ENCODE peak calls at places on chromosomes 3 and 15, in seven cellular contexts. F is fibroblast of pulmonary artery, A is neural crest cell, X is MCF 10A, C is ovary, E is PC-3, K is GM23338. U is an unnamed sample.
A peak's percentile ranks its signal among the peaks of the same experiment; 100 is the strongest.

GRCh38 chr3:8755564-8756237 is 13.7 kb downstream of the OXTR start:
- DNase-seq in X (peak; percentile 20), K (peak; percentile 69), E (peak; percentile 37), C (no peak), A (no peak), F (no peak), U (peak; percentile 47)

GRCh38 chr3:127536818-127537810 is 53.4 kb downstream of the TPRA1 start:
- DNase-seq in C (no peak), K (peak; percentile 40), A (peak; percentile 29), F (no peak), E (no peak), X (no peak), U (no peak)

GRCh38 chr3:171890398-171890797 is 47.2 kb downstream of the TMEM212 start:
- DNase-seq in X (no peak), C (no peak), A (no peak), E (no peak), F (no peak), K (no peak), U (no peak)

GRCh38 chr3:23600178-23600577 is 205.6 kb upstream of the UBE2E1 start:
- DNase-seq in F (peak; percentile 90), A (no peak), C (no peak), X (peak; percentile 66), E (peak; percentile 95), K (no peak), U (peak; percentile 97)

GRCh38 chr3:71649757-71650156 is 66.2 kb upstream of the FOXP1 start:
- DNase-seq in A (no peak), C (no peak), F (no peak), K (no peak), E (no peak), X (no peak), U (no peak)

GRCh38 chr3:20574746-20575145 is 388.7 kb upstream of the SGO1 start:
- DNase-seq in K (no peak), F (peak; percentile 81), C (no peak), X (no peak), A (no peak), E (peak; percentile 21), U (peak; percentile 15)

GRCh38 chr3:125115640-125116039 is 59.8 kb upstream of the HEG1 start:
- DNase-seq in E (no peak), X (no peak), C (peak; percentile 36), K (no peak), A (no peak), F (peak; percentile 55), U (peak; percentile 53)

GRCh38 chr3:64316971-64317370 is 91.7 kb upstream of the PRICKLE2 start:
- DNase-seq in E (peak; percentile 4), K (no peak), F (no peak), C (no peak), A (no peak), X (peak; percentile 42), U (peak; percentile 29)

GRCh38 chr3:14563946-14564539 is 23.9 kb upstream of the GRIP2 start:
- DNase-seq in K (no peak), C (no peak), E (no peak), F (no peak), X (no peak), A (no peak), U (no peak)

DNA sequence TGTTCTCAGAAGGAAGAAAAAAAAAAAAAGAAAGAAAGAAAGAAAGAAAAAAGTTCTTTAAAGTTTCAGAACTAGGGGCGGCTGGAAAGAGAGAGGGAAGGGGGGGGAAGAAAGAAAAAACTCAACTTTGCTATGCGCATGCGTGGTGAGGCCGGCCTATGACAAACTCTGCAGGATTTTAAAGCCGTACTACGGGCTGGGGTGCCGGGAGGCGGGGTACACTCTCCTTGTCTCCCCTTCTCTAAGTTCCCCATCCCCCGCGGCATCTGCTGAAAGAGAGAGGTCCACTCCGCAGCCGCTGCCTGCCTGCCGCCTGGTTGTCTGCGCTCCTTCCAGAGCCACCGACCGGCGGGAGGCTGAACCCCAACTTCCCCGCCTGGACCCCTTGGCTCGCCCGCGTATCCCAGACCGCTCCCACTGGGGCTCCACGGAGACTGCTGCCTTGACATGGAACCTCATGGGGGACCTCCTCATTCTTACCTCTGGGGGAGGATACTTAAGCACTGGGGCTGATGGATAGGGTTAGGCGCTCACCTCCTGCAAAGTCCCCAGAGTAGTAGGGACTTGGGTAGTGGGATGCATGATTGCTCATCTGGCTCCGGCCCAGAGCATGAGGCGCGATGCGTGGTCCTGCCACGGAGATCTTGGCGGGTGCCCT is 1.4 kb upstream of the WNT5A start:
- DNase-seq in F (peak; percentile 82), C (peak; percentile 83), X (peak; percentile 74), E (peak; percentile 70), A (peak; percentile 58), K (peak; percentile 97), U (peak; percentile 90)
- TF ChIP-seq CTCF in F (no peak), C (no peak), X (no peak), E (no peak), A (no peak), K (peak; percentile 3), U (no peak)

GRCh38 chr15:38564557-38565286 is at the start of gene RASGRP1:
- DNase-seq in E (peak; percentile 35), X (peak; percentile 66), F (peak; percentile 36), A (peak; percentile 56), C (peak; percentile 39), K (peak; percentile 86), U (peak; percentile 50)
- TF ChIP-seq CTCF in E (no peak), X (no peak), F (no peak), A (no peak), C (no peak), K (peak; percentile 51), U (peak; percentile 34)

DNA sequence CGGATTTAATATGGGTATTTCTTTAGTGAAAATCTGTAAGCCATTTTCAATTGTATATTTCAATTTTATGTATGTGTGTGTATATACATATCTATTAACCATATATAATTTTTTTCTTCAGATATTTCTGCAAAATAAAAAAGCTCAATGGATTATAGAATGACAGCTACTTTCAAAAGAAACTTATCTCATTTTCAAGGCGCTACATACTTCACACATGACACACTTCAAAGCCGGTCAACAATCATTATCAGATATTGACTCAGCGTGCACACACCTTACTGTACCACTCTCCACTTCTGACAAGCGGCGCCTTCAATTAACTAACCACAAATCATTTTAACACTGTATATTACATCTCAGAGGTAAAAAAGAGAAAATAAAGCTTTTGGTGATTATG is 39.6 kb downstream of the ATP13A3 start:
- DNase-seq in C (no peak), K (no peak), A (no peak), F (no peak), E (no peak), X (no peak), U (no peak)
- TF ChIP-seq CTCF in C (no peak), K (no peak), A (no peak), F (no peak), E (no peak), X (no peak), U (no peak)

GRCh38 chr3:48695113-48695753 is 9.5 kb upstream of the NCKIPSD start:
- DNase-seq in K (peak; percentile 94), A (no peak), C (peak; percentile 86), X (peak; percentile 77), E (no peak), F (peak; percentile 89), U (peak; percentile 88)

GRCh38 chr3:48696156-48696555 is 10.4 kb upstream of the NCKIPSD start:
- DNase-seq in K (no peak), A (no peak), X (no peak), C (no peak), E (no peak), F (no peak), U (no peak)

GRCh38 chr3:48700750-48701405 is 15.2 kb upstream of the NCKIPSD start:
- DNase-seq in K (no peak), E (no peak), A (no peak), X (no peak), F (no peak), C (no peak), U (no peak)

GRCh38 chr3:48698891-48699290 is 13.2 kb upstream of the NCKIPSD start:
- DNase-seq in F (no peak), A (no peak), K (no peak), E (no peak), X (no peak), C (no peak), U (no peak)

DNA sequence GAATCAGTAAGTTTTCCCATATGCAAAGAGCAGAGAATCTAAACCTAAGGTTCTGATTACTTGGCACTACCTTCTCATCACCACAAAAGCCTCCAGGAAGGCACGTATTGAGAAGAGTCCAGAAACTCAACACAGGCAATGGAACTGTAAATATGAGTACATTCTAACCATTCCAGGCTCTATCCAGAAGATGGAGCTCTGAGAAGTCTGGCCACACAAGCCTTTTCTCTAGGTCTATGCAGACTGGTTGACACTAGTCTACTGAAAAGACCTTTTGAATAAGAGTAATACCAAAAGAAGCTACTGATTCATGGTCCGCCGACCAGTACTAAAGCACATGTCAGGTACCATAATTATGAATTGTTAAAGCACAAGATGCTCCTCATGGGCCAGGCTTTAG is 12.2 kb upstream of the NCKIPSD start:
- DNase-seq in A (no peak), E (peak; percentile 31), F (no peak), K (no peak), X (no peak), C (no peak), U (no peak)
- TF ChIP-seq CTCF in A (no peak), E (peak; percentile 44), F (no peak), K (peak; percentile 19), X (no peak), C (no peak), U (peak; percentile 22)

GRCh38 chr15:101138086-101138660 is 113.7 kb downstream of the CHSY1 start:
- DNase-seq in C (no peak), X (no peak), A (no peak), F (no peak), E (no peak), K (no peak), U (no peak)

GRCh38 chr15:101138913-101139880 is 112.7 kb downstream of the CHSY1 start:
- DNase-seq in E (no peak), F (no peak), K (no peak), X (no peak), A (no peak), C (no peak), U (peak; percentile 93)

GRCh38 chr15:101136381-101137268 is 115.2 kb downstream of the CHSY1 start:
- DNase-seq in X (no peak), F (no peak), E (no peak), C (no peak), K (no peak), A (no peak), U (no peak)

GRCh38 chr15:101135532-101136166 is 116.2 kb downstream of the CHSY1 start:
- DNase-seq in K (no peak), F (no peak), C (no peak), A (no peak), E (no peak), X (no peak), U (no peak)

DNA sequence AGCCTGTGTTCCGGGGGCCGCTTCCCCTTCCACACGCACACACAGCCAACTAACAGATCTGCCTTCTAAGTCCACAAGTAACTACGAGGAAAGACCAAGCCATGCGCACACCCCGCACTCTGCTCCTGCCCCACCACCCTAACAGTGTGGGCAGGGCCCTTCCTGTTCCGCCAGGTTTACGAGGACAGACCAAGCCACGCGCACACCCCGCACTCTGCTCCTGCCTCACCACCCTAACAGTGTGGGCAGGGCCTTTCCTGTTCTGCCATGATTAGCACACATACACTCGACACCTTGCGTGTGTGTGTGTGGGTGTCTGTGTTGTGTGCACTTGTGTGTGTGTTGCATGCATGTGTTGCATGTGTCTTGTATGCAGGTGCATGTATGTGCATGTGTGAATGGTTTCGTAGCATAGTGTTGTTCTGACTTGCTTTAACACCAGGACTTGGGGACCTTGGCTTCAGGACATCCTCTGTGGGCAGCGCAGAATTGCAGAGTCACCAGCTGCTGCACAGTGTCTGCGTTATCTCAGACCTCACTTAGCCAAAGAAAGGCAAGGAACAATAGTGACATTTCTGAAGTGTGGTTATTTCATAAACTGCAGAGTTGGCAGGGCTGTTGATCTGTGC is 114.4 kb downstream of the CHSY1 start:
- DNase-seq in K (no peak), E (no peak), F (no peak), A (no peak), X (no peak), C (no peak), U (no peak)
- TF ChIP-seq CTCF in K (no peak), E (no peak), F (no peak), A (no peak), X (no peak), C (no peak), U (no peak)

U was measured in choroid plexus epithelial cell.